ENCODE peak calls at places on chromosomes 1 and 21, in eight cellular contexts. X, P, E, F, W, G, J and N are unnamed samples.

GRCh38 chr1:29264773-29265389 is 28.6 kb downstream of the PTPRU start:
- DNase-seq in F (peak), E (no peak), J (no peak), W (no peak), X (no peak), G (no peak), P (no peak), N (peak)

GRCh38 chr1:68506386-68506785 is 9.5 kb upstream of the DEPDC1 start:
- DNase-seq in P (no peak), E (no peak), W (no peak), X (no peak), J (no peak), G (no peak), F (no peak), N (no peak)

GRCh38 chr1:159866066-159866465 is 3.6 kb upstream of the VSIG8 start:
- DNase-seq in J (no peak), G (no peak), F (no peak), E (no peak), W (no peak), X (no peak), P (no peak), N (no peak)

GRCh38 chr1:229759037-229759435 is 133.0 kb downstream of the URB2 start:
- DNase-seq in F (peak), P (no peak), E (no peak), J (no peak), G (no peak), W (no peak), X (peak), N (peak)

GRCh38 chr1:219155140-219155539 is 18.5 kb upstream of the LYPLAL1 start:
- DNase-seq in F (no peak), W (no peak), P (no peak), J (no peak), E (no peak), X (no peak), G (no peak), N (peak)

GRCh38 chr1:165169729-165170128 is 186.8 kb downstream of the LMX1A start:
- DNase-seq in E (no peak), W (no peak), G (no peak), P (no peak), X (no peak), J (no peak), F (no peak), N (no peak)

GRCh38 chr21:15243356-15243755 is 178.6 kb upstream of the NRIP1 start:
- DNase-seq in G (no peak), X (no peak), E (no peak), J (no peak), P (no peak), W (no peak), F (no peak), N (no peak)

GRCh38 chr1:180230416-180230790 is 339 bp downstream of the LHX4 start:
- DNase-seq in J (no peak), E (no peak), W (no peak), F (peak), X (no peak), P (no peak), G (no peak), N (no peak)

GRCh38 chr1:226894826-226895225 is 24.4 kb downstream of the PSEN2 start:
- DNase-seq in P (no peak), J (no peak), X (no peak), W (no peak), E (no peak), G (no peak), F (no peak), N (no peak)

GRCh38 chr21:39850333-39850732 is 16.9 kb upstream of the PCP4 start:
- DNase-seq in X (no peak), J (no peak), F (no peak), P (no peak), E (no peak), G (no peak), W (no peak), N (no peak)

GRCh38 chr1:23650344-23650990 is 41.1 kb upstream of the RPL11 start:
- DNase-seq in X (no peak), W (peak), E (no peak), P (no peak), J (peak), G (no peak), F (no peak), N (no peak)

GRCh38 chr21:37337831-37338230 is 28.7 kb upstream of the DYRK1A start:
- DNase-seq in X (no peak), G (no peak), P (no peak), F (no peak), J (no peak), E (no peak), W (no peak), N (no peak)

GRCh38 chr21:33070921-33071877 is 1.3 kb downstream of the OLIG1 start:
- DNase-seq in W (no peak), F (peak), E (no peak), G (peak), J (no peak), P (no peak), X (no peak), N (no peak)

GRCh38 chr1:111754964-111755320 is 759 bp upstream of the DDX20 start:
- DNase-seq in F (peak), W (no peak), X (no peak), P (no peak), E (no peak), G (no peak), J (peak), N (peak)

GRCh38 chr1:224707849-224708725 is 92.0 kb downstream of the CNIH3 start:
- DNase-seq in X (peak), W (no peak), G (no peak), J (no peak), F (peak), E (peak), P (no peak), N (peak)

GRCh38 chr1:54332781-54333585 is 73.2 kb downstream of the SSBP3 start:
- DNase-seq in J (peak), G (no peak), F (no peak), E (no peak), W (no peak), X (no peak), P (no peak), N (peak)

GRCh38 chr1:24874611-24875225 is 55.4 kb downstream of the RUNX3 start:
- DNase-seq in J (no peak), P (no peak), E (no peak), X (no peak), G (no peak), F (no peak), W (no peak), N (no peak)

GRCh38 chr1:107405241-107405640 is 264.4 kb downstream of the NTNG1 start:
- DNase-seq in J (no peak), F (peak), G (no peak), E (no peak), W (no peak), X (peak), P (no peak), N (no peak)

GRCh38 chr1:32647308-32648134 is 2.8 kb downstream of the ZBTB8OS start:
- DNase-seq in E (no peak), X (no peak), W (no peak), J (no peak), G (no peak), P (no peak), F (no peak), N (no peak)

GRCh38 chr1:1529321-1529720 is 11.1 kb downstream of the TMEM240 start:
- DNase-seq in E (no peak), F (no peak), X (no peak), P (no peak), G (no peak), J (no peak), W (no peak), N (no peak)

GRCh38 chr1:50980505-50980904 is 10.5 kb downstream of the CDKN2C start:
- DNase-seq in W (no peak), E (no peak), P (no peak), J (no peak), X (no peak), F (no peak), G (no peak), N (no peak)

GRCh38 chr1:200342511-200343400 is 67.1 kb downstream of the ZNF281 start:
- DNase-seq in P (no peak), F (peak), X (no peak), G (no peak), W (no peak), E (no peak), J (no peak), N (peak)

GRCh38 chr1:40075251-40075650 is 21.8 kb downstream of the PPT1 start:
- DNase-seq in E (no peak), X (no peak), W (no peak), P (no peak), F (no peak), G (no peak), J (no peak), N (no peak)

GRCh38 chr1:180881806-180882509 is 30.7 kb upstream of the KIAA1614 start:
- DNase-seq in X (no peak), J (no peak), W (no peak), F (peak), E (peak), G (no peak), P (no peak), N (peak)

GRCh38 chr1:33814166-33814565 is 49.7 kb upstream of the HMGB4 start:
- DNase-seq in J (no peak), X (no peak), P (no peak), F (no peak), W (no peak), G (no peak), E (peak), N (no peak)

GRCh38 chr1:161092621-161093028 is 3.3 kb upstream of the NECTIN4 start:
- DNase-seq in W (no peak), X (no peak), G (no peak), F (no peak), P (no peak), E (peak), J (no peak), N (peak)

GRCh38 chr1:234610061-234610581 is at the start of gene IRF2BP2:
- DNase-seq in E (peak), G (peak), F (peak), X (no peak), W (peak), P (peak), J (peak), N (peak)

GRCh38 chr1:116948642-116949041 is 38.9 kb downstream of the PTGFRN start:
- DNase-seq in P (no peak), G (no peak), X (no peak), E (no peak), F (no peak), J (no peak), W (no peak), N (no peak)

GRCh38 chr1:27686223-27686990 is 14.4 kb upstream of the IFI6 start:
- DNase-seq in J (no peak), P (no peak), E (no peak), F (no peak), W (no peak), G (no peak), X (no peak), N (no peak)

GRCh38 chr1:209850342-209850979 is 22.7 kb downstream of the UTP25 start:
- DNase-seq in J (peak), P (no peak), F (peak), X (peak), G (peak), E (peak), W (no peak), N (peak)

GRCh38 chr1:244302889-244303609 is 148.7 kb downstream of the ADSS2 start:
- DNase-seq in P (no peak), F (peak), J (no peak), W (no peak), G (no peak), X (no peak), E (peak), N (peak)

GRCh38 chr1:147768582-147768981 is 8.2 kb upstream of the GJA5 start:
- DNase-seq in P (no peak), E (no peak), F (no peak), J (no peak), G (no peak), X (no peak), W (no peak), N (no peak)

GRCh38 chr1:197100677-197101076 is 33.6 kb upstream of the F13B start:
- DNase-seq in X (no peak), P (no peak), F (no peak), E (no peak), J (no peak), G (no peak), W (no peak), N (no peak)

GRCh38 chr1:159867322-159868064 is 5.0 kb upstream of the VSIG8 start:
- DNase-seq in G (no peak), E (no peak), F (no peak), P (peak), J (no peak), W (no peak), X (no peak), N (peak)

GRCh38 chr1:89291276-89291675 is 18.6 kb upstream of the GBP5 start:
- DNase-seq in F (no peak), E (no peak), W (no peak), J (no peak), X (no peak), P (no peak), G (no peak), N (no peak)

GRCh38 chr1:2831596-2832212 is 30.2 kb upstream of the TTC34 start:
- DNase-seq in F (no peak), G (no peak), X (no peak), W (no peak), J (no peak), E (no peak), P (no peak), N (no peak)

GRCh38 chr1:91803847-91804545 is 82.0 kb downstream of the TGFBR3 start:
- DNase-seq in J (no peak), E (no peak), G (no peak), F (no peak), W (no peak), X (no peak), P (no peak), N (no peak)